ENCODE peak calls at places on chromosomes 12 and 14, in eight cellular contexts. M is trophoblast cell; F is tibial artery; R is heart left ventricle; Z is uterus; T is GM23248; G is ovary; W is effector memory CD4-positive, alpha-beta T cell. A is an unnamed sample.

GRCh38 chr12:30806989-30807694 is 52.4 kb upstream of the CAPRIN2 start:
- DNase-seq in M (no peak), F (no peak), R (no peak), Z (peak; percentile 33), T (peak; percentile 83), G (no peak), W (no peak), A (peak; percentile 31)

GRCh38 chr12:78210894-78211302 is 380.2 kb downstream of the NAV3 start:
- DNase-seq in M (no peak), F (no peak), R (no peak), Z (peak; percentile 26), T (peak; percentile 66), G (no peak), W (no peak), A (no peak)

GRCh38 chr14:70080081-70080480 is 108.7 kb downstream of the SLC8A3 start:
- DNase-seq in M (no peak), F (no peak), R (no peak), Z (no peak), T (no peak), G (no peak), W (no peak), A (no peak)

GRCh38 chr12:80862606-80863005 is 75.1 kb downstream of the LIN7A start:
- DNase-seq in M (no peak), F (no peak), R (no peak), Z (no peak), T (peak; percentile 64), G (no peak), W (no peak), A (no peak)

GRCh38 chr14:33229269-33229924 is 290.7 kb downstream of the NPAS3 start:
- DNase-seq in M (no peak), F (no peak), R (no peak), Z (no peak), T (peak; percentile 2), G (no peak), W (no peak), A (no peak)

GRCh38 chr12:80627773-80628172 is 79.7 kb upstream of the MYF6 start:
- DNase-seq in M (no peak), F (no peak), R (no peak), Z (no peak), T (peak; percentile 89), G (no peak), W (no peak), A (no peak)

GRCh38 chr12:84551373-84551772 is 361.2 kb downstream of the SLC6A15 start:
- DNase-seq in M (no peak), F (no peak), R (no peak), Z (no peak), T (no peak), G (no peak), W (no peak), A (no peak)

GRCh38 chr14:105500036-105500725 is 9.1 kb downstream of the TEDC1 start:
- DNase-seq in M (no peak), F (peak; percentile 67), R (no peak), Z (no peak), T (no peak), G (no peak), W (no peak), A (no peak)

GRCh38 chr12:125296701-125297100 is 231.5 kb downstream of the AACS start:
- DNase-seq in M (no peak), F (no peak), R (no peak), Z (no peak), T (no peak), G (no peak), W (no peak), A (no peak)

GRCh38 chr14:26766726-26767125 is 168.9 kb upstream of the NOVA1 start:
- DNase-seq in M (no peak), F (no peak), R (no peak), Z (no peak), T (no peak), G (no peak), W (no peak), A (no peak)

GRCh38 chr12:74663958-74664357 is 126.3 kb downstream of the ATXN7L3B start:
- DNase-seq in M (no peak), F (no peak), R (no peak), Z (no peak), T (no peak), G (no peak), W (no peak), A (no peak)

GRCh38 chr12:119914666-119915065 is 37.5 kb upstream of the CIT start:
- DNase-seq in M (peak; percentile 66), F (no peak), R (no peak), Z (no peak), T (no peak), G (no peak), W (no peak), A (no peak)

GRCh38 chr12:57609781-57610552 is 1.3 kb upstream of the ARHGEF25 start:
- DNase-seq in M (no peak), F (peak; percentile 76), R (peak; percentile 70), Z (peak; percentile 61), T (no peak), G (peak; percentile 77), W (no peak), A (no peak)

GRCh38 chr12:57607958-57608663 is 3.1 kb upstream of the ARHGEF25 start:
- DNase-seq in M (no peak), F (no peak), R (no peak), Z (no peak), T (no peak), G (no peak), W (no peak), A (no peak)

GRCh38 chr12:57611116-57611809 is at the start of gene ARHGEF25:
- DNase-seq in M (no peak), F (peak; percentile 92), R (peak; percentile 90), Z (peak; percentile 86), T (peak; percentile 77), G (peak; percentile 86), W (no peak), A (no peak)

GRCh38 chr12:57610553-57611115 is 601 bp upstream of the ARHGEF25 start:
- DNase-seq in M (no peak), F (peak; percentile 93), R (peak; percentile 84), Z (peak; percentile 78), T (peak; percentile 45), G (peak; percentile 78), W (no peak), A (no peak)

DNA sequence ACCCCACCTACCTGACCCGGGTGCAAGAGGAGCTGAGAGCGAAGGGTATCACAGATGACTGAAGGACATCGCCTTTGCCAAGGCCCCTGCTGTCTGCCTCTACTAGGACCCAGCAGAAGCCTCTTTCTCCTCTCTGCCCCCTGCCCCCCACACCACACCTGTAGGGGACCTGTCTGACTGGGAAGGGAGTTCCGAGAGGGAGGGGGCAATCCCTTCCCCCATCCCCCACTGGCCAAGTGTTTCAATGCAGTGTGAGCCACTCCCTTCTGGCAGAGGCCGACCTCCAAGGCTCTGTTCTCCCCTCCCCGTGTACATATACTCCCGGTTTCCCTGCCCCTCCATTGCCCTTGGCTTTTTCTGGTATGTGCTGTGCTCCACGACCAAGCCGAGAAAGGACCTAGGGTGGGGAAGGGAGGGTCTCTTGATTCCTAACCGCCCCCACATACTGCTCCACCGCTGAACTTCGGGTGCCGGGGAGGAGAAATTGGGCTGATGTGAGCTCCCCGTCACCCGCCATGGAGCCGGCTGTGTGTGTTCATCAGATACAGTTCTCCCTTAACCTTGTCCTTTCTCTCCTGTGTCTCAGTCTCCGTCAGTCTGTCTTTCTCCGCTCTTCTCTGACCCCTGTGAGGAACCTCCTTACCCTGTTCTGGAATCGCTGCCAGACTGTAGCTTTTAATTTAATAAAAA is 2.0 kb upstream of the ARHGEF25 start:
- DNase-seq in M (no peak), F (no peak), R (no peak), Z (peak; percentile 38), T (no peak), G (peak; percentile 54), W (no peak), A (no peak)
- H3K4me3 ChIP-seq in M (no peak overlapping the region), F (peak overlapping the region; percentile 85), R (no peak overlapping the region), Z (peak overlapping the region; percentile 70), T (no peak overlapping the region), G (peak overlapping the region; percentile 68), W (no peak overlapping the region), A (no peak overlapping the region)

GRCh38 chr12:50213439-50213838 is 46.3 kb upstream of the CERS5 start:
- DNase-seq in M (no peak), F (no peak), R (no peak), Z (no peak), T (no peak), G (no peak), W (no peak), A (no peak)
- H3K27ac ChIP-seq in M (no peak overlapping the region), F (no peak overlapping the region), R (no peak overlapping the region), Z (no peak overlapping the region), T (peak overlapping the region; percentile 11), G (no peak overlapping the region), W (no peak overlapping the region), A (no peak overlapping the region)

GRCh38 chr14:55139696-55140509 is 10.9 kb downstream of the LGALS3 start:
- DNase-seq in M (no peak), F (no peak), R (no peak), Z (no peak), T (no peak), G (no peak), W (no peak), A (no peak)

GRCh38 chr14:55136241-55136640 is 7.2 kb downstream of the LGALS3 start:
- DNase-seq in M (no peak), F (no peak), R (no peak), Z (no peak), T (peak; percentile 88), G (no peak), W (no peak), A (no peak)

GRCh38 chr14:55138091-55138490 is 9.0 kb downstream of the LGALS3 start:
- DNase-seq in M (no peak), F (no peak), R (no peak), Z (no peak), T (peak; percentile 33), G (no peak), W (no peak), A (no peak)

GRCh38 chr14:55139152-55139551 is 10.1 kb downstream of the LGALS3 start:
- DNase-seq in M (no peak), F (no peak), R (no peak), Z (no peak), T (no peak), G (no peak), W (no peak), A (no peak)

GRCh38 chr14:55136868-55137785 is 8.1 kb downstream of the LGALS3 start:
- DNase-seq in M (no peak), F (peak; percentile 87), R (peak; percentile 90), Z (peak; percentile 89), T (peak; percentile 85), G (peak; percentile 84), W (no peak), A (no peak)
- H3K4me3 ChIP-seq in M (no peak overlapping the region), F (peak overlapping the region; percentile 34), R (peak overlapping the region; percentile 8), Z (peak overlapping the region; percentile 10), T (peak overlapping the region; percentile 39), G (peak overlapping the region; percentile 19), W (no peak overlapping the region), A (no peak overlapping the region)

GRCh38 chr14:49581209-49581960 is 4.8 kb downstream of the RPS29 start:
- DNase-seq in M (no peak), F (no peak), R (no peak), Z (no peak), T (no peak), G (no peak), W (no peak), A (no peak)

GRCh38 chr14:49584058-49584457 is 2.1 kb downstream of the RPS29 start:
- DNase-seq in M (no peak), F (no peak), R (no peak), Z (no peak), T (no peak), G (no peak), W (no peak), A (no peak)

GRCh38 chr14:49582211-49582977 is 3.8 kb downstream of the RPS29 start:
- DNase-seq in M (no peak), F (no peak), R (no peak), Z (no peak), T (no peak), G (no peak), W (no peak), A (no peak)

GRCh38 chr14:49581961-49582210 is 4.3 kb downstream of the RPS29 start:
- DNase-seq in M (no peak), F (no peak), R (no peak), Z (no peak), T (no peak), G (no peak), W (no peak), A (no peak)

GRCh38 chr14:49583629-49584028 is 2.6 kb downstream of the RPS29 start:
- DNase-seq in M (no peak), F (no peak), R (no peak), Z (no peak), T (no peak), G (no peak), W (no peak), A (no peak)
- H3K27ac ChIP-seq in M (no peak overlapping the region), F (no peak overlapping the region), R (no peak overlapping the region), Z (no peak overlapping the region), T (no peak overlapping the region), G (no peak overlapping the region), W (no peak overlapping the region), A (no peak overlapping the region)